ENCODE peak calls at places on chromosome 22, in nine cellular contexts. One of them, this sample, is unnamed.

GRCh38 chr22:40323681-40324083 is 22.6 kb upstream of the ADSL start:
- DNase-seq in body of pancreas: no peak
- DNase-seq in heart left ventricle: no peak
- DNase-seq in psoas muscle: no peak
- DNase-seq in stomach: no peak
- DNase-seq in epithelial cell of prostate: no peak
- DNase-seq in ovary: no peak
- DNase-seq in neural progenitor cell: no peak
- DNase-seq in endodermal cell: peak; percentile 26
- DNase-seq in this sample: no peak

GRCh38 chr22:20315337-20316216 is 4.3 kb downstream of the DGCR6L start:
- DNase-seq in heart left ventricle: peak; percentile 62
- DNase-seq in endodermal cell: peak; percentile 35
- DNase-seq in body of pancreas: no peak
- DNase-seq in ovary: no peak
- DNase-seq in stomach: peak; percentile 21
- DNase-seq in neural progenitor cell: peak; percentile 1
- DNase-seq in psoas muscle: no peak
- DNase-seq in epithelial cell of prostate: no peak
- DNase-seq in this sample: no peak

GRCh38 chr22:17366830-17367229 is 2.4 kb upstream of the CECR2 start:
- DNase-seq in heart left ventricle: peak; percentile 77
- DNase-seq in body of pancreas: peak; percentile 50
- DNase-seq in psoas muscle: peak; percentile 75
- DNase-seq in neural progenitor cell: peak; percentile 84
- DNase-seq in ovary: peak; percentile 36
- DNase-seq in endodermal cell: peak; percentile 94
- DNase-seq in epithelial cell of prostate: no peak
- DNase-seq in stomach: no peak
- DNase-seq in this sample: peak; percentile 73

GRCh38 chr22:38513063-38513462 is 7.0 kb upstream of the DDX17 start:
- DNase-seq in body of pancreas: no peak
- DNase-seq in ovary: no peak
- DNase-seq in endodermal cell: peak; percentile 85
- DNase-seq in neural progenitor cell: peak; percentile 46
- DNase-seq in psoas muscle: no peak
- DNase-seq in heart left ventricle: no peak
- DNase-seq in epithelial cell of prostate: no peak
- DNase-seq in stomach: no peak
- DNase-seq in this sample: no peak

GRCh38 chr22:27948569-27948968 is 29.5 kb upstream of the PITPNB start:
- DNase-seq in epithelial cell of prostate: no peak
- DNase-seq in stomach: no peak
- DNase-seq in endodermal cell: no peak
- DNase-seq in ovary: no peak
- DNase-seq in body of pancreas: no peak
- DNase-seq in neural progenitor cell: no peak
- DNase-seq in psoas muscle: no peak
- DNase-seq in heart left ventricle: no peak
- DNase-seq in this sample: no peak

GRCh38 chr22:22574361-22574760 is 15.3 kb upstream of the PRAME start:
- DNase-seq in epithelial cell of prostate: no peak
- DNase-seq in body of pancreas: no peak
- DNase-seq in psoas muscle: no peak
- DNase-seq in heart left ventricle: no peak
- DNase-seq in neural progenitor cell: no peak
- DNase-seq in ovary: no peak
- DNase-seq in stomach: no peak
- DNase-seq in endodermal cell: peak; percentile 6
- DNase-seq in this sample: no peak

GRCh38 chr22:23137905-23138520 is 3.8 kb downstream of the RSPH14 start:
- DNase-seq in psoas muscle: no peak
- DNase-seq in ovary: no peak
- DNase-seq in endodermal cell: no peak
- DNase-seq in body of pancreas: no peak
- DNase-seq in epithelial cell of prostate: no peak
- DNase-seq in stomach: no peak
- DNase-seq in neural progenitor cell: no peak
- DNase-seq in heart left ventricle: no peak
- DNase-seq in this sample: no peak

GRCh38 chr22:33829549-33830280 is 90.6 kb downstream of the LARGE1 start:
- DNase-seq in body of pancreas: no peak
- DNase-seq in epithelial cell of prostate: no peak
- DNase-seq in stomach: no peak
- DNase-seq in ovary: no peak
- DNase-seq in neural progenitor cell: peak; percentile 46
- DNase-seq in psoas muscle: no peak
- DNase-seq in heart left ventricle: no peak
- DNase-seq in endodermal cell: peak; percentile 86
- DNase-seq in this sample: no peak

GRCh38 chr22:19614546-19614884 is 90.3 kb upstream of the CLDN5 start:
- DNase-seq in neural progenitor cell: no peak
- DNase-seq in body of pancreas: no peak
- DNase-seq in stomach: no peak
- DNase-seq in heart left ventricle: no peak
- DNase-seq in epithelial cell of prostate: no peak
- DNase-seq in psoas muscle: no peak
- DNase-seq in endodermal cell: no peak
- DNase-seq in ovary: no peak
- DNase-seq in this sample: no peak

GRCh38 chr22:37462983-37463382 is 23.2 kb downstream of the MFNG start:
- DNase-seq in stomach: no peak
- DNase-seq in epithelial cell of prostate: no peak
- DNase-seq in ovary: peak; percentile 51
- DNase-seq in endodermal cell: peak; percentile 91
- DNase-seq in psoas muscle: no peak
- DNase-seq in heart left ventricle: peak; percentile 40
- DNase-seq in neural progenitor cell: peak; percentile 86
- DNase-seq in body of pancreas: peak; percentile 39
- DNase-seq in this sample: no peak

GRCh38 chr22:28282346-28282745 is 363.3 kb upstream of the PITPNB start:
- DNase-seq in heart left ventricle: no peak
- DNase-seq in epithelial cell of prostate: no peak
- DNase-seq in endodermal cell: no peak
- DNase-seq in stomach: no peak
- DNase-seq in body of pancreas: no peak
- DNase-seq in ovary: no peak
- DNase-seq in psoas muscle: no peak
- DNase-seq in neural progenitor cell: no peak
- DNase-seq in this sample: no peak

GRCh38 chr22:48959496-48959895 is 868.2 kb downstream of the BRD1 start:
- DNase-seq in endodermal cell: peak; percentile 24
- DNase-seq in epithelial cell of prostate: no peak
- DNase-seq in stomach: peak; percentile 9
- DNase-seq in psoas muscle: no peak
- DNase-seq in neural progenitor cell: no peak
- DNase-seq in ovary: no peak
- DNase-seq in heart left ventricle: no peak
- DNase-seq in body of pancreas: no peak
- DNase-seq in this sample: no peak

GRCh38 chr22:27476729-27477128 is 324.8 kb downstream of the MN1 start:
- DNase-seq in endodermal cell: no peak
- DNase-seq in heart left ventricle: no peak
- DNase-seq in epithelial cell of prostate: peak; percentile 66
- DNase-seq in stomach: no peak
- DNase-seq in neural progenitor cell: no peak
- DNase-seq in ovary: no peak
- DNase-seq in psoas muscle: no peak
- DNase-seq in body of pancreas: no peak
- DNase-seq in this sample: no peak

GRCh38 chr22:24418786-24419479 is 8.5 kb upstream of the ADORA2A start:
- DNase-seq in epithelial cell of prostate: no peak
- DNase-seq in heart left ventricle: no peak
- DNase-seq in body of pancreas: no peak
- DNase-seq in neural progenitor cell: no peak
- DNase-seq in psoas muscle: no peak
- DNase-seq in stomach: no peak
- DNase-seq in endodermal cell: peak; percentile 53
- DNase-seq in ovary: peak; percentile 31
- DNase-seq in this sample: no peak

GRCh38 chr22:19873960-19874306 is 19.3 kb upstream of the GNB1L start:
- DNase-seq in heart left ventricle: peak; percentile 49
- DNase-seq in endodermal cell: peak; percentile 42
- DNase-seq in ovary: peak; percentile 32
- DNase-seq in epithelial cell of prostate: no peak
- DNase-seq in psoas muscle: no peak
- DNase-seq in neural progenitor cell: no peak
- DNase-seq in stomach: no peak
- DNase-seq in body of pancreas: peak; percentile 6
- DNase-seq in this sample: no peak

GRCh38 chr22:46654426-46654825 is 34.2 kb downstream of the GRAMD4 start:
- DNase-seq in epithelial cell of prostate: no peak
- DNase-seq in psoas muscle: no peak
- DNase-seq in ovary: no peak
- DNase-seq in neural progenitor cell: no peak
- DNase-seq in heart left ventricle: no peak
- DNase-seq in endodermal cell: no peak
- DNase-seq in stomach: no peak
- DNase-seq in body of pancreas: no peak
- DNase-seq in this sample: no peak

GRCh38 chr22:22235564-22235963 is 9.0 kb upstream of the VPREB1 start:
- DNase-seq in psoas muscle: no peak
- DNase-seq in heart left ventricle: no peak
- DNase-seq in endodermal cell: peak; percentile 86
- DNase-seq in body of pancreas: peak; percentile 68
- DNase-seq in neural progenitor cell: peak; percentile 61
- DNase-seq in epithelial cell of prostate: no peak
- DNase-seq in ovary: no peak
- DNase-seq in stomach: no peak
- DNase-seq in this sample: no peak

GRCh38 chr22:38338772-38339379 is 21.6 kb upstream of the CSNK1E start:
- DNase-seq in body of pancreas: no peak
- DNase-seq in stomach: no peak
- DNase-seq in psoas muscle: peak; percentile 3
- DNase-seq in epithelial cell of prostate: no peak
- DNase-seq in ovary: no peak
- DNase-seq in endodermal cell: peak; percentile 48
- DNase-seq in heart left ventricle: peak; percentile 4
- DNase-seq in neural progenitor cell: no peak
- DNase-seq in this sample: peak; percentile 25

GRCh38 chr22:20619042-20619892 is 111.9 kb downstream of the MED15 start:
- DNase-seq in heart left ventricle: no peak
- DNase-seq in body of pancreas: no peak
- DNase-seq in neural progenitor cell: no peak
- DNase-seq in endodermal cell: no peak
- DNase-seq in ovary: no peak
- DNase-seq in psoas muscle: no peak
- DNase-seq in epithelial cell of prostate: no peak
- DNase-seq in stomach: no peak
- DNase-seq in this sample: no peak

GRCh38 chr22:34998921-34999320 is 67.0 kb upstream of the ISX start:
- DNase-seq in body of pancreas: no peak
- DNase-seq in neural progenitor cell: no peak
- DNase-seq in epithelial cell of prostate: no peak
- DNase-seq in psoas muscle: no peak
- DNase-seq in ovary: no peak
- DNase-seq in heart left ventricle: no peak
- DNase-seq in stomach: no peak
- DNase-seq in endodermal cell: no peak
- DNase-seq in this sample: no peak
- H3K27ac ChIP-seq in body of pancreas: no peak overlapping the region
- H3K27ac ChIP-seq in neural progenitor cell: no peak overlapping the region
- H3K27ac ChIP-seq in epithelial cell of prostate: no peak overlapping the region
- H3K27ac ChIP-seq in psoas muscle: no peak overlapping the region
- H3K27ac ChIP-seq in ovary: no peak overlapping the region
- H3K27ac ChIP-seq in heart left ventricle: no peak overlapping the region
- H3K27ac ChIP-seq in stomach: no peak overlapping the region
- H3K27ac ChIP-seq in endodermal cell: no peak overlapping the region
- H3K27ac ChIP-seq in this sample: no peak overlapping the region

GRCh38 chr22:50530857-50531545 is 1.2 kb upstream of the TYMP start:
- DNase-seq in endodermal cell: peak; percentile 90
- DNase-seq in body of pancreas: peak; percentile 75
- DNase-seq in neural progenitor cell: peak; percentile 80
- DNase-seq in psoas muscle: peak; percentile 93
- DNase-seq in stomach: peak; percentile 91
- DNase-seq in heart left ventricle: peak; percentile 94
- DNase-seq in epithelial cell of prostate: no peak
- DNase-seq in ovary: peak; percentile 72
- DNase-seq in this sample: peak; percentile 94
- H3K27ac ChIP-seq in endodermal cell: no peak overlapping the region
- H3K27ac ChIP-seq in body of pancreas: peak overlapping the region; percentile 85
- H3K27ac ChIP-seq in neural progenitor cell: no peak overlapping the region
- H3K27ac ChIP-seq in psoas muscle: peak overlapping the region; percentile 79
- H3K27ac ChIP-seq in stomach: peak overlapping the region; percentile 92
- H3K27ac ChIP-seq in heart left ventricle: peak overlapping the region; percentile 78
- H3K27ac ChIP-seq in epithelial cell of prostate: peak overlapping the region; percentile 94
- H3K27ac ChIP-seq in ovary: peak overlapping the region; percentile 39
- H3K27ac ChIP-seq in this sample: peak overlapping the region; percentile 73

GRCh38 chr22:31148953-31149627 is 8.8 kb upstream of the PLA2G3 start:
- DNase-seq in endodermal cell: peak; percentile 93
- DNase-seq in heart left ventricle: peak; percentile 75
- DNase-seq in body of pancreas: peak; percentile 84
- DNase-seq in stomach: peak; percentile 79
- DNase-seq in ovary: peak; percentile 77
- DNase-seq in epithelial cell of prostate: no peak
- DNase-seq in neural progenitor cell: peak; percentile 83
- DNase-seq in psoas muscle: peak; percentile 80
- DNase-seq in this sample: peak; percentile 89
- H3K27ac ChIP-seq in endodermal cell: no peak overlapping the region
- H3K27ac ChIP-seq in heart left ventricle: peak overlapping the region; percentile 85
- H3K27ac ChIP-seq in body of pancreas: peak overlapping the region; percentile 31
- H3K27ac ChIP-seq in stomach: peak overlapping the region; percentile 75
- H3K27ac ChIP-seq in ovary: no peak overlapping the region
- H3K27ac ChIP-seq in epithelial cell of prostate: no peak overlapping the region
- H3K27ac ChIP-seq in neural progenitor cell: no peak overlapping the region
- H3K27ac ChIP-seq in psoas muscle: peak overlapping the region; percentile 53
- H3K27ac ChIP-seq in this sample: peak overlapping the region; percentile 73

GRCh38 chr22:25759825-25760231 is 17.8 kb downstream of the MYO18B start:
- DNase-seq in stomach: no peak
- DNase-seq in ovary: no peak
- DNase-seq in heart left ventricle: no peak
- DNase-seq in psoas muscle: peak; percentile 67
- DNase-seq in body of pancreas: peak; percentile 37
- DNase-seq in epithelial cell of prostate: peak; percentile 89
- DNase-seq in neural progenitor cell: no peak
- DNase-seq in endodermal cell: no peak
- DNase-seq in this sample: no peak

GRCh38 chr22:25758316-25758715 is 16.3 kb downstream of the MYO18B start:
- DNase-seq in psoas muscle: no peak
- DNase-seq in endodermal cell: no peak
- DNase-seq in neural progenitor cell: no peak
- DNase-seq in ovary: no peak
- DNase-seq in body of pancreas: no peak
- DNase-seq in epithelial cell of prostate: no peak
- DNase-seq in heart left ventricle: no peak
- DNase-seq in stomach: no peak
- DNase-seq in this sample: no peak

GRCh38 chr22:25760294-25760693 is 18.3 kb downstream of the MYO18B start:
- DNase-seq in heart left ventricle: no peak
- DNase-seq in endodermal cell: no peak
- DNase-seq in neural progenitor cell: no peak
- DNase-seq in stomach: no peak
- DNase-seq in ovary: no peak
- DNase-seq in body of pancreas: no peak
- DNase-seq in psoas muscle: no peak
- DNase-seq in epithelial cell of prostate: no peak
- DNase-seq in this sample: no peak

GRCh38 chr22:25754527-25755202 is 12.7 kb downstream of the MYO18B start:
- DNase-seq in heart left ventricle: peak; percentile 87
- DNase-seq in neural progenitor cell: no peak
- DNase-seq in stomach: no peak
- DNase-seq in epithelial cell of prostate: no peak
- DNase-seq in body of pancreas: peak; percentile 14
- DNase-seq in psoas muscle: peak; percentile 95
- DNase-seq in ovary: no peak
- DNase-seq in endodermal cell: no peak
- DNase-seq in this sample: peak; percentile 91

GRCh38 chr22:25757686-25758085 is 15.7 kb downstream of the MYO18B start:
- DNase-seq in heart left ventricle: no peak
- DNase-seq in body of pancreas: no peak
- DNase-seq in psoas muscle: no peak
- DNase-seq in stomach: no peak
- DNase-seq in neural progenitor cell: no peak
- DNase-seq in endodermal cell: no peak
- DNase-seq in epithelial cell of prostate: peak; percentile 31
- DNase-seq in ovary: no peak
- DNase-seq in this sample: no peak
- H3K27ac ChIP-seq in heart left ventricle: no peak overlapping the region
- H3K27ac ChIP-seq in body of pancreas: no peak overlapping the region
- H3K27ac ChIP-seq in psoas muscle: peak overlapping the region; percentile 92
- H3K27ac ChIP-seq in stomach: no peak overlapping the region
- H3K27ac ChIP-seq in neural progenitor cell: no peak overlapping the region
- H3K27ac ChIP-seq in endodermal cell: no peak overlapping the region
- H3K27ac ChIP-seq in epithelial cell of prostate: peak overlapping the region; percentile 79
- H3K27ac ChIP-seq in ovary: no peak overlapping the region
- H3K27ac ChIP-seq in this sample: no peak overlapping the region

This sample was measured in sigmoid colon.